ENCODE peak calls at places on chromosomes 2 and 18, in ten cellular contexts. One of them, this sample, is unnamed.

GRCh38 chr2:55518846-55519167 is 711 bp upstream of the CFAP36 start:
- DNase-seq in thyroid gland: no peak
- DNase-seq in Peyer's patch: peak
- DNase-seq in adrenal gland: peak
- DNase-seq in tibial nerve: no peak
- DNase-seq in K562: peak
- DNase-seq in GM12891: peak
- DNase-seq in heart left ventricle: no peak
- DNase-seq in uterus: no peak
- DNase-seq in A549: peak
- DNase-seq in this sample: no peak

GRCh38 chr2:219520079-219520478 is 5.8 kb downstream of the ASIC4 start:
- DNase-seq in thyroid gland: no peak
- DNase-seq in adrenal gland: no peak
- DNase-seq in Peyer's patch: no peak
- DNase-seq in GM12891: no peak
- DNase-seq in A549: no peak
- DNase-seq in K562: no peak
- DNase-seq in tibial nerve: no peak
- DNase-seq in uterus: no peak
- DNase-seq in heart left ventricle: no peak
- DNase-seq in this sample: no peak

GRCh38 chr2:164073053-164073757 is 337.4 kb upstream of the FIGN start:
- DNase-seq in adrenal gland: no peak
- DNase-seq in heart left ventricle: no peak
- DNase-seq in Peyer's patch: no peak
- DNase-seq in thyroid gland: peak
- DNase-seq in tibial nerve: no peak
- DNase-seq in K562: no peak
- DNase-seq in A549: no peak
- DNase-seq in uterus: no peak
- DNase-seq in GM12891: no peak
- DNase-seq in this sample: no peak

GRCh38 chr2:157747695-157748370 is 119.2 kb upstream of the ACVR1C start:
- DNase-seq in heart left ventricle: no peak
- DNase-seq in GM12891: no peak
- DNase-seq in adrenal gland: no peak
- DNase-seq in A549: no peak
- DNase-seq in tibial nerve: no peak
- DNase-seq in K562: no peak
- DNase-seq in uterus: no peak
- DNase-seq in thyroid gland: no peak
- DNase-seq in Peyer's patch: no peak
- DNase-seq in this sample: peak

GRCh38 chr2:8408560-8409460 is 273.0 kb upstream of the ID2 start:
- DNase-seq in thyroid gland: no peak
- DNase-seq in A549: no peak
- DNase-seq in Peyer's patch: no peak
- DNase-seq in K562: no peak
- DNase-seq in tibial nerve: no peak
- DNase-seq in heart left ventricle: no peak
- DNase-seq in uterus: no peak
- DNase-seq in GM12891: no peak
- DNase-seq in adrenal gland: no peak
- DNase-seq in this sample: no peak

GRCh38 chr2:2324119-2324518 is 7.0 kb downstream of the MYT1L start:
- DNase-seq in heart left ventricle: no peak
- DNase-seq in Peyer's patch: no peak
- DNase-seq in GM12891: no peak
- DNase-seq in K562: no peak
- DNase-seq in A549: no peak
- DNase-seq in adrenal gland: no peak
- DNase-seq in thyroid gland: no peak
- DNase-seq in tibial nerve: no peak
- DNase-seq in uterus: no peak
- DNase-seq in this sample: no peak

GRCh38 chr2:120589782-120590608 is 145.7 kb upstream of the GLI2 start:
- DNase-seq in K562: no peak
- DNase-seq in heart left ventricle: no peak
- DNase-seq in GM12891: no peak
- DNase-seq in adrenal gland: no peak
- DNase-seq in tibial nerve: no peak
- DNase-seq in A549: no peak
- DNase-seq in Peyer's patch: no peak
- DNase-seq in uterus: no peak
- DNase-seq in thyroid gland: no peak
- DNase-seq in this sample: no peak

GRCh38 chr2:181680937-181681811 is 857 bp upstream of the NEUROD1 start:
- DNase-seq in uterus: no peak
- DNase-seq in adrenal gland: no peak
- DNase-seq in heart left ventricle: no peak
- DNase-seq in GM12891: no peak
- DNase-seq in Peyer's patch: no peak
- DNase-seq in thyroid gland: no peak
- DNase-seq in A549: no peak
- DNase-seq in tibial nerve: no peak
- DNase-seq in K562: no peak
- DNase-seq in this sample: no peak

DNA sequence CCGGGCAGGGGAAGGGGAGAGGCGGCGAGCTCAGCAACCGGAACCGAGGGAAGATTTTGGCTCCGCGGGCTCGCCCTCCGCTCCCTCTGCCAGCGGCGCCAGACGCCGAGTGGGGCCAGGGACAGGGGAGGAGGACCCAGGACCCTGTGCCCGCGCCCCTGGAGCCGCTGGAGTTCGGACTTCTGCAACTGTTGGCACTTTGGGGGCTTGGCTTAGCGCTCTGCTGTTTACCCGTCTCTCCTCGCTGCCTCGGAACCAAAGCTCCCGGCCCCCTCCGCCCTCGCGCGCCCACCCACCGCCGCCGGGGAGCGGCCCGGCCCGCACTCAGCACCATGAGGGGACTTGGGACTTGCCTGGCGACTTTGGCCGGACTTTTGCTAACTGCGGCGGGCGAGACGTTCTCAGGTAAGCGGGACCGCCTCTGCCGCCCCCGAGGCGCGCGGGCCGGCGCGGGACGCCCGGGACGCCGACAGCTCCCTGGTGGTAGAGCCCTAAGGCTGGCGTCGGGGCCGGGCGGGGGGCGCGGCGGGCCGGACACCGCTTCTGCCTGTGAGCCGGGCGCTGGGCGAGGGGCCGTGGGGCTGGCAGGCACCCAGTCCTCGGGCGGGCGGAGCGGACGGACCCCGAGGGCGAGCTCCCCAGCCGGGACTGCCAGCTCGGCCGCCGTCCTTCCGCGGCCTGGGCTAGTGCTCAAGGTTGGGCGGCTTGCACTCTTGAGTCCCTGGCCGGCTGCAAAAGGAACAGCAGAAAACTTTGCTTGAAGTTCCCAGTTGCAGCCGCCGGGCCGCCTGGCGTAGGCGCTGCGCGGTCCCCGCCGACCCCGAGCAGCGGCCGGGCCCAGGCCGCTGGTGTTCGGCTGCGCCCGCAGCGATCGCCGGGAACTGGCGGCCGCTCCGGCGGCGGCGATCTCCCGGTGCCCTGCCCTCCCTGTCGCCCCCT is 640 bp downstream of the PTPRM start:
- DNase-seq in Peyer's patch: no peak
- DNase-seq in adrenal gland: peak
- DNase-seq in tibial nerve: peak
- DNase-seq in GM12891: peak
- DNase-seq in A549: no peak
- DNase-seq in thyroid gland: peak
- DNase-seq in heart left ventricle: peak
- DNase-seq in uterus: peak
- DNase-seq in K562: no peak
- DNase-seq in this sample: peak
- TF ChIP-seq POLR2A in Peyer's patch: no peak
- TF ChIP-seq POLR2A in adrenal gland: peak
- TF ChIP-seq POLR2A in tibial nerve: no peak
- TF ChIP-seq POLR2A in GM12891: no peak
- TF ChIP-seq POLR2A in A549: no peak
- TF ChIP-seq POLR2A in thyroid gland: no peak
- TF ChIP-seq POLR2A in heart left ventricle: no peak
- TF ChIP-seq POLR2A in uterus: no peak
- TF ChIP-seq POLR2A in K562: no peak
- TF ChIP-seq POLR2A in this sample: no peak

GRCh38 chr2:172426635-172427255 is 641 bp upstream of the ITGA6 start:
- DNase-seq in K562: no peak
- DNase-seq in GM12891: no peak
- DNase-seq in A549: no peak
- DNase-seq in adrenal gland: no peak
- DNase-seq in Peyer's patch: no peak
- DNase-seq in heart left ventricle: no peak
- DNase-seq in uterus: no peak
- DNase-seq in thyroid gland: no peak
- DNase-seq in tibial nerve: no peak
- DNase-seq in this sample: no peak

GRCh38 chr2:172429351-172429968 is 2.1 kb downstream of the ITGA6 start:
- DNase-seq in A549: no peak
- DNase-seq in Peyer's patch: no peak
- DNase-seq in heart left ventricle: no peak
- DNase-seq in thyroid gland: peak
- DNase-seq in tibial nerve: no peak
- DNase-seq in GM12891: no peak
- DNase-seq in adrenal gland: no peak
- DNase-seq in K562: no peak
- DNase-seq in uterus: no peak
- DNase-seq in this sample: no peak

GRCh38 chr2:172427990-172428840 is 829 bp downstream of the ITGA6 start:
- DNase-seq in GM12891: peak
- DNase-seq in K562: peak
- DNase-seq in uterus: peak
- DNase-seq in thyroid gland: peak
- DNase-seq in tibial nerve: peak
- DNase-seq in heart left ventricle: peak
- DNase-seq in Peyer's patch: peak
- DNase-seq in adrenal gland: no peak
- DNase-seq in A549: peak
- DNase-seq in this sample: peak

GRCh38 chr2:172428841-172429173 is 1.4 kb downstream of the ITGA6 start:
- DNase-seq in heart left ventricle: no peak
- DNase-seq in tibial nerve: no peak
- DNase-seq in GM12891: no peak
- DNase-seq in thyroid gland: peak
- DNase-seq in A549: no peak
- DNase-seq in uterus: no peak
- DNase-seq in Peyer's patch: no peak
- DNase-seq in adrenal gland: no peak
- DNase-seq in K562: no peak
- DNase-seq in this sample: no peak

DNA sequence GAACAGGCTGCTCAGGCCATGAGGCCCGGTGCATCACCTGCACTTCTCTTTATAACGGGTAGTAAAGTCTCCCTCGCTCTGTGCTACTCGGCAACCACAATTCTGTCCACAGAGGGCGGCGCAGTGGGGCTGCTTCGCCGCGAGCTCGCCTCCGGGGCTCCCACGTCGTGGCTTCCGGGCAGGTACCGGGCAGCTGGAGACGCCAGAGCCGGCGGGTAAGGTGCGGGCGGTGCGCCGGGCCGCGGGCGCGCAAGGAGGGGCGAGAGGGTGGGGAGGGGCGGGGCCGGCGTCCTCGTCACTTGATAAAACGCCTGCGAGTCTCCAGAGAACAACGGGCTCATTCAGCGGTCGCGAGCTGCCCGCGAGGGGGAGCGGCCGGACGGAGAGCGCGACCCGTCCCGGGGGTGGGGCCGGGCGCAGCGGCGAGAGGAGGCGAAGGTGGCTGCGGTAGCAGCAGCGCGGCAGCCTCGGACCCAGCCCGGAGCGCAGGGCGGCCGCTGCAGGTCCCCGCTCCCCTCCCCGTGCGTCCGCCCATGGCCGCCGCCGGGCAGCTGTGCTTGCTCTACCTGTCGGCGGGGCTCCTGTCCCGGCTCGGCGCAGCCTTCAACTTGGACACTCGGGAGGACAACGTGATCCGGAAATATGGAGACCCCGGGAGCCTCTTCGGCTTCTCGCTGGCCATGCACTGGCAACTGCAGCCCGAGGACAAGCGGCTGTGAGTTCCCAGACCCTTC is at the start of gene ITGA6:
- DNase-seq in GM12891: peak
- DNase-seq in adrenal gland: peak
- DNase-seq in tibial nerve: peak
- DNase-seq in heart left ventricle: peak
- DNase-seq in K562: peak
- DNase-seq in Peyer's patch: peak
- DNase-seq in uterus: peak
- DNase-seq in A549: peak
- DNase-seq in thyroid gland: peak
- DNase-seq in this sample: peak
- TF ChIP-seq POLR2A in GM12891: no peak
- TF ChIP-seq POLR2A in adrenal gland: peak
- TF ChIP-seq POLR2A in tibial nerve: peak
- TF ChIP-seq POLR2A in heart left ventricle: peak
- TF ChIP-seq POLR2A in K562: no peak
- TF ChIP-seq POLR2A in Peyer's patch: peak
- TF ChIP-seq POLR2A in uterus: peak
- TF ChIP-seq POLR2A in A549: peak
- TF ChIP-seq POLR2A in thyroid gland: no peak
- TF ChIP-seq POLR2A in this sample: peak

DNA sequence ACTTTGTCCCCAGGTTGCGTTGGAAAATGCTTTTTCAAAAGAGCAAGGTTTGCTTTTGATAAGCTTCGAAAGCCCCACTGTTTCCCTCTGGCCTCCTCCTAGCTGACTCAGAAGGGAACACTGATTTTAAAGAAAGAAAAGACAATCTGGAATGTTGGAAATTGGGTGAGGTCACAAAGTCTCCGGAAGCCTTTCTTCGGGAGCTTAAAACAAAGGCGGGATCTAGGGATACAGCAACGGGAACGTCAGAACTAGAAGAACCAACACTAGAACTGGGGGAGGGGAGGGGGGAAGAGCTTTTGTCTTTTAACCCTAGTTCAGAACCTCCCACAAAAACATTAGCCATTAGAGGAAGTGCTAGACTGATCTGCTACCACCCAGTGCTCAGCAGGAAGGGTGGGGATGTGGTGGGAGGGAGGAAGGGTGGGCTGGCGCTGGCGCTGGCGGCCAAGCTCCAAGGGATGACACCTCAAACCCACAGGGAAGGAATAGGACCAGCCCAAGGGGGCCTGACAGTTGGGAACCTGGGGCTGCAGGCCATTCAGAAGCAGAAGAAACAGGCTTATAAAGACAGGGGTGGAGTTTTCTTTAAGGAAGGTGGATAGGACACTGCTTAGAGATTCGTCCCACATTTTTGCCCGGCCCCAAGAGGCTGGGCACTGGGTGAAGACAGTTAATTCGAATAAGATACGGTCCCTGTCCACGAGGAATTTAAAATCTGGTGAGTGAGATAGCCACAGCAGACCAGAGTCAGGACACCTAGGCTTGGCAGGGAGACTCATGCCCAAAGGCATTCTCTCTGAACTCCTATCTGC is 1.7 kb downstream of the TMSB10 start:
- DNase-seq in Peyer's patch: peak
- DNase-seq in thyroid gland: peak
- DNase-seq in K562: peak
- DNase-seq in adrenal gland: peak
- DNase-seq in GM12891: no peak
- DNase-seq in A549: peak
- DNase-seq in tibial nerve: no peak
- DNase-seq in uterus: peak
- DNase-seq in heart left ventricle: peak
- DNase-seq in this sample: peak
- TF ChIP-seq POLR2A in Peyer's patch: peak
- TF ChIP-seq POLR2A in thyroid gland: no peak
- TF ChIP-seq POLR2A in K562: no peak
- TF ChIP-seq POLR2A in adrenal gland: peak
- TF ChIP-seq POLR2A in GM12891: peak
- TF ChIP-seq POLR2A in A549: peak
- TF ChIP-seq POLR2A in tibial nerve: peak
- TF ChIP-seq POLR2A in uterus: no peak
- TF ChIP-seq POLR2A in heart left ventricle: peak
- TF ChIP-seq POLR2A in this sample: peak

DNA sequence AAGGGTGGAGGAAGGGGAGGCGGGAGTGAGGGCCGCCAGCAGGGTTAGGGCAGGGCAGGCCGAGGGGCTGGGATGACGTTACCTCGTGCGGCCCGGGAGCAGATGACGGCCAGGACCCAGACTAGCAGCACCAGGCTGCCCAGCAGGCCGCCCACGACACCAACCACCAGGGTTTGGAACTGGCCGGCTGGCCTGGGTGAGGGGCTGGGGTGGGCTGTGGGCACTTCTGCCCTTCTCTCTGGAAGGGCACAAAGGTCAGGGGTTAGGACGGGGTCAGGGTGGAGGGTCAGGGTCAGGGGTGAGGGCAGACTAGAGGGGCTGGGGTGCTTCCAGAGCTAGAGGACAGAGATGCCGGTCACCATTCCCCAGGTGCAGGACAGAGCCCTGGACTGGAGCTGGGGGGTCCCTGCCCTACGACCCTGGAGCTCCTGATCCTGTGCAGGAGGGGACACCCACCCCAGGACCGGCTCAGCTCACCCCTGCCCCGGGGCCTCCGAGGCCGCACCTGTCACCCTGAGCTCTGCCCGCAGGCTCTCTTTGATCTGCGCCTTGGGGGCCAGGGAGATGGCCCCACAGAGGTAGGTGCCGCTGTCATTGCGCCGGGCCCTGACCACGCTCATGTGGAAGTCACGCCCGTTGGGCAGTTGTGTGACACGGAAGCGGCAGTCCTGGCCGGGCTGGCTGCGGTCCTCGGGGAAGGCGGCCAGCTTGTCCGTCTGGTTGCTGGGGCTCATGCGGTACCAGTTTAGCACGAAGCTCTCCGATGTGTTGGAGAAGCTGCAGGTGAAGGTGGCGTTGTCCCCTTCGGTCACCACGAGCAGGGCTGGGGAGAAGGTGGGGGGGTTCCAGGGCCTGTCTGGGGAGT is 6.3 kb downstream of the PDCD1 start:
- DNase-seq in uterus: no peak
- DNase-seq in adrenal gland: peak
- DNase-seq in tibial nerve: peak
- DNase-seq in GM12891: peak
- DNase-seq in A549: no peak
- DNase-seq in K562: no peak
- DNase-seq in heart left ventricle: no peak
- DNase-seq in Peyer's patch: no peak
- DNase-seq in thyroid gland: no peak
- DNase-seq in this sample: no peak
- TF ChIP-seq POLR2A in uterus: no peak
- TF ChIP-seq POLR2A in adrenal gland: no peak
- TF ChIP-seq POLR2A in tibial nerve: no peak
- TF ChIP-seq POLR2A in GM12891: no peak
- TF ChIP-seq POLR2A in A549: no peak
- TF ChIP-seq POLR2A in K562: no peak
- TF ChIP-seq POLR2A in heart left ventricle: no peak
- TF ChIP-seq POLR2A in Peyer's patch: no peak
- TF ChIP-seq POLR2A in thyroid gland: no peak
- TF ChIP-seq POLR2A in this sample: no peak

This sample was measured in right lobe of liver.